ENCODE peak calls at places on chromosomes 1 and 21, in ten cellular contexts. One of them, this sample, is unnamed.

GRCh38 chr21:17538576-17538975 is 25.7 kb downstream of the CXADR start:
- DNase-seq in heart left ventricle: no peak
- DNase-seq in A549: no peak
- DNase-seq in psoas muscle: no peak
- DNase-seq in PC-3: no peak
- DNase-seq in tibial nerve: no peak
- DNase-seq in pancreas: no peak
- DNase-seq in lower lobe of right lung: no peak
- DNase-seq in Panc1: no peak
- DNase-seq in fibroblast of lung: no peak
- DNase-seq in this sample: no peak

GRCh38 chr1:54016343-54017282 is 1.4 kb downstream of the LDLRAD1 start:
- DNase-seq in tibial nerve: no peak
- DNase-seq in fibroblast of lung: peak; percentile 39
- DNase-seq in Panc1: peak; percentile 53
- DNase-seq in PC-3: peak; percentile 92
- DNase-seq in pancreas: no peak
- DNase-seq in heart left ventricle: no peak
- DNase-seq in psoas muscle: no peak
- DNase-seq in lower lobe of right lung: peak; percentile 59
- DNase-seq in A549: peak; percentile 63
- DNase-seq in this sample: peak; percentile 74

GRCh38 chr1:10724948-10725852 is 71.2 kb downstream of the CASZ1 start:
- DNase-seq in PC-3: peak; percentile 25
- DNase-seq in A549: no peak
- DNase-seq in tibial nerve: no peak
- DNase-seq in heart left ventricle: peak; percentile 84
- DNase-seq in fibroblast of lung: peak; percentile 40
- DNase-seq in lower lobe of right lung: peak; percentile 80
- DNase-seq in Panc1: no peak
- DNase-seq in pancreas: peak; percentile 91
- DNase-seq in psoas muscle: peak; percentile 83
- DNase-seq in this sample: peak; percentile 47

GRCh38 chr1:32539584-32540571 is 651 bp downstream of the ZBTB8A start:
- DNase-seq in heart left ventricle: peak; percentile 36
- DNase-seq in fibroblast of lung: peak; percentile 43
- DNase-seq in PC-3: peak; percentile 50
- DNase-seq in psoas muscle: peak; percentile 29
- DNase-seq in tibial nerve: no peak
- DNase-seq in A549: peak; percentile 37
- DNase-seq in pancreas: peak; percentile 57
- DNase-seq in lower lobe of right lung: peak; percentile 53
- DNase-seq in Panc1: no peak
- DNase-seq in this sample: no peak

GRCh38 chr1:152497273-152497672 is 13.3 kb upstream of the LCE5A start:
- DNase-seq in psoas muscle: no peak
- DNase-seq in fibroblast of lung: no peak
- DNase-seq in Panc1: no peak
- DNase-seq in lower lobe of right lung: no peak
- DNase-seq in PC-3: peak; percentile 50
- DNase-seq in A549: peak; percentile 71
- DNase-seq in tibial nerve: no peak
- DNase-seq in pancreas: no peak
- DNase-seq in heart left ventricle: no peak
- DNase-seq in this sample: no peak

GRCh38 chr21:33976082-33976979 is 60.7 kb upstream of the ATP5PO start:
- DNase-seq in pancreas: no peak
- DNase-seq in PC-3: peak; percentile 98
- DNase-seq in lower lobe of right lung: no peak
- DNase-seq in psoas muscle: peak; percentile 33
- DNase-seq in tibial nerve: no peak
- DNase-seq in fibroblast of lung: peak; percentile 90
- DNase-seq in A549: peak; percentile 67
- DNase-seq in Panc1: peak; percentile 76
- DNase-seq in heart left ventricle: peak; percentile 63
- DNase-seq in this sample: no peak

GRCh38 chr1:191255354-191256057 is 777.8 kb upstream of the BRINP3 start:
- DNase-seq in Panc1: no peak
- DNase-seq in heart left ventricle: no peak
- DNase-seq in lower lobe of right lung: no peak
- DNase-seq in tibial nerve: no peak
- DNase-seq in pancreas: no peak
- DNase-seq in psoas muscle: no peak
- DNase-seq in PC-3: no peak
- DNase-seq in A549: no peak
- DNase-seq in fibroblast of lung: no peak
- DNase-seq in this sample: no peak

GRCh38 chr1:9413877-9414213 is 121.2 kb downstream of the SPSB1 start:
- DNase-seq in fibroblast of lung: no peak
- DNase-seq in A549: no peak
- DNase-seq in lower lobe of right lung: no peak
- DNase-seq in psoas muscle: no peak
- DNase-seq in tibial nerve: peak; percentile 60
- DNase-seq in PC-3: no peak
- DNase-seq in heart left ventricle: peak; percentile 52
- DNase-seq in Panc1: no peak
- DNase-seq in pancreas: no peak
- DNase-seq in this sample: no peak

GRCh38 chr1:200336111-200336845 is 73.6 kb downstream of the ZNF281 start:
- DNase-seq in lower lobe of right lung: no peak
- DNase-seq in A549: peak; percentile 70
- DNase-seq in pancreas: no peak
- DNase-seq in psoas muscle: no peak
- DNase-seq in fibroblast of lung: no peak
- DNase-seq in PC-3: peak; percentile 98
- DNase-seq in tibial nerve: no peak
- DNase-seq in Panc1: peak; percentile 57
- DNase-seq in heart left ventricle: no peak
- DNase-seq in this sample: no peak

GRCh38 chr1:204853446-204853845 is 17.2 kb upstream of the NFASC start:
- DNase-seq in tibial nerve: no peak
- DNase-seq in Panc1: no peak
- DNase-seq in fibroblast of lung: no peak
- DNase-seq in PC-3: no peak
- DNase-seq in pancreas: no peak
- DNase-seq in psoas muscle: no peak
- DNase-seq in heart left ventricle: no peak
- DNase-seq in lower lobe of right lung: no peak
- DNase-seq in A549: no peak
- DNase-seq in this sample: no peak

GRCh38 chr1:209190591-209191241 is 392.8 kb upstream of the CAMK1G start:
- DNase-seq in heart left ventricle: no peak
- DNase-seq in fibroblast of lung: peak; percentile 48
- DNase-seq in lower lobe of right lung: peak; percentile 59
- DNase-seq in A549: peak; percentile 46
- DNase-seq in Panc1: peak; percentile 17
- DNase-seq in PC-3: peak; percentile 86
- DNase-seq in tibial nerve: no peak
- DNase-seq in pancreas: peak; percentile 74
- DNase-seq in psoas muscle: no peak
- DNase-seq in this sample: no peak

GRCh38 chr1:203271962-203272632 is 33.2 kb upstream of the BTG2 start:
- DNase-seq in Panc1: no peak
- DNase-seq in pancreas: no peak
- DNase-seq in heart left ventricle: no peak
- DNase-seq in PC-3: no peak
- DNase-seq in tibial nerve: no peak
- DNase-seq in A549: no peak
- DNase-seq in lower lobe of right lung: no peak
- DNase-seq in fibroblast of lung: no peak
- DNase-seq in psoas muscle: no peak
- DNase-seq in this sample: no peak

GRCh38 chr1:41314376-41314775 is 46.9 kb upstream of the FOXO6 start:
- DNase-seq in Panc1: no peak
- DNase-seq in pancreas: no peak
- DNase-seq in psoas muscle: no peak
- DNase-seq in tibial nerve: no peak
- DNase-seq in A549: no peak
- DNase-seq in fibroblast of lung: no peak
- DNase-seq in PC-3: no peak
- DNase-seq in lower lobe of right lung: no peak
- DNase-seq in heart left ventricle: no peak
- DNase-seq in this sample: no peak

GRCh38 chr1:91897016-91897415 is 11.1 kb upstream of the TGFBR3 start:
- DNase-seq in pancreas: no peak
- DNase-seq in tibial nerve: no peak
- DNase-seq in fibroblast of lung: no peak
- DNase-seq in A549: no peak
- DNase-seq in lower lobe of right lung: no peak
- DNase-seq in Panc1: no peak
- DNase-seq in heart left ventricle: no peak
- DNase-seq in psoas muscle: no peak
- DNase-seq in PC-3: no peak
- DNase-seq in this sample: no peak
- TF ChIP-seq CTCF in pancreas: no peak
- TF ChIP-seq CTCF in tibial nerve: no peak
- TF ChIP-seq CTCF in fibroblast of lung: no peak
- TF ChIP-seq CTCF in A549: no peak
- TF ChIP-seq CTCF in lower lobe of right lung: no peak
- TF ChIP-seq CTCF in Panc1: no peak
- TF ChIP-seq CTCF in heart left ventricle: no peak
- TF ChIP-seq CTCF in psoas muscle: no peak
- TF ChIP-seq CTCF in PC-3: no peak
- TF ChIP-seq CTCF in this sample: no peak

GRCh38 chr1:93595749-93596148 is 85.9 kb downstream of the BCAR3 start:
- DNase-seq in heart left ventricle: no peak
- DNase-seq in pancreas: no peak
- DNase-seq in tibial nerve: no peak
- DNase-seq in A549: no peak
- DNase-seq in Panc1: no peak
- DNase-seq in PC-3: no peak
- DNase-seq in lower lobe of right lung: no peak
- DNase-seq in fibroblast of lung: no peak
- DNase-seq in psoas muscle: no peak
- DNase-seq in this sample: no peak
- H3K4me1 ChIP-seq in heart left ventricle: peaks cover 31% of the 10 kb centered on the region
- H3K4me1 ChIP-seq in pancreas: peaks cover 31% of the 10 kb centered on the region
- H3K4me1 ChIP-seq in tibial nerve: peaks cover 15% of the 10 kb centered on the region
- H3K4me1 ChIP-seq in A549: peaks cover 92% of the 10 kb centered on the region
- H3K4me1 ChIP-seq in Panc1: peaks cover 8% of the 10 kb centered on the region
- H3K4me1 ChIP-seq in PC-3: peaks cover 16% of the 10 kb centered on the region
- H3K4me1 ChIP-seq in lower lobe of right lung: peaks cover 33% of the 10 kb centered on the region
- H3K4me1 ChIP-seq in fibroblast of lung: peaks cover 15% of the 10 kb centered on the region
- H3K4me1 ChIP-seq in psoas muscle: peaks cover 93% of the 10 kb centered on the region
- H3K4me1 ChIP-seq in this sample: peaks cover 7% of the 10 kb centered on the region

GRCh38 chr1:24323281-24323680 is 4.1 kb downstream of the GRHL3 start:
- DNase-seq in pancreas: no peak
- DNase-seq in lower lobe of right lung: no peak
- DNase-seq in tibial nerve: no peak
- DNase-seq in fibroblast of lung: no peak
- DNase-seq in heart left ventricle: no peak
- DNase-seq in Panc1: no peak
- DNase-seq in PC-3: peak; percentile 45
- DNase-seq in psoas muscle: no peak
- DNase-seq in A549: no peak
- DNase-seq in this sample: no peak

GRCh38 chr1:24327886-24328285 is 8.7 kb downstream of the GRHL3 start:
- DNase-seq in heart left ventricle: no peak
- DNase-seq in psoas muscle: no peak
- DNase-seq in PC-3: no peak
- DNase-seq in Panc1: no peak
- DNase-seq in fibroblast of lung: no peak
- DNase-seq in lower lobe of right lung: no peak
- DNase-seq in A549: no peak
- DNase-seq in pancreas: no peak
- DNase-seq in tibial nerve: no peak
- DNase-seq in this sample: no peak

GRCh38 chr1:24324903-24325302 is 5.7 kb downstream of the GRHL3 start:
- DNase-seq in fibroblast of lung: no peak
- DNase-seq in tibial nerve: no peak
- DNase-seq in heart left ventricle: no peak
- DNase-seq in A549: no peak
- DNase-seq in psoas muscle: no peak
- DNase-seq in pancreas: no peak
- DNase-seq in Panc1: no peak
- DNase-seq in PC-3: no peak
- DNase-seq in lower lobe of right lung: no peak
- DNase-seq in this sample: no peak

GRCh38 chr1:24322636-24323177 is 3.5 kb downstream of the GRHL3 start:
- DNase-seq in fibroblast of lung: peak; percentile 23
- DNase-seq in pancreas: no peak
- DNase-seq in A549: no peak
- DNase-seq in heart left ventricle: no peak
- DNase-seq in tibial nerve: no peak
- DNase-seq in Panc1: no peak
- DNase-seq in psoas muscle: no peak
- DNase-seq in lower lobe of right lung: no peak
- DNase-seq in PC-3: no peak
- DNase-seq in this sample: no peak

DNA sequence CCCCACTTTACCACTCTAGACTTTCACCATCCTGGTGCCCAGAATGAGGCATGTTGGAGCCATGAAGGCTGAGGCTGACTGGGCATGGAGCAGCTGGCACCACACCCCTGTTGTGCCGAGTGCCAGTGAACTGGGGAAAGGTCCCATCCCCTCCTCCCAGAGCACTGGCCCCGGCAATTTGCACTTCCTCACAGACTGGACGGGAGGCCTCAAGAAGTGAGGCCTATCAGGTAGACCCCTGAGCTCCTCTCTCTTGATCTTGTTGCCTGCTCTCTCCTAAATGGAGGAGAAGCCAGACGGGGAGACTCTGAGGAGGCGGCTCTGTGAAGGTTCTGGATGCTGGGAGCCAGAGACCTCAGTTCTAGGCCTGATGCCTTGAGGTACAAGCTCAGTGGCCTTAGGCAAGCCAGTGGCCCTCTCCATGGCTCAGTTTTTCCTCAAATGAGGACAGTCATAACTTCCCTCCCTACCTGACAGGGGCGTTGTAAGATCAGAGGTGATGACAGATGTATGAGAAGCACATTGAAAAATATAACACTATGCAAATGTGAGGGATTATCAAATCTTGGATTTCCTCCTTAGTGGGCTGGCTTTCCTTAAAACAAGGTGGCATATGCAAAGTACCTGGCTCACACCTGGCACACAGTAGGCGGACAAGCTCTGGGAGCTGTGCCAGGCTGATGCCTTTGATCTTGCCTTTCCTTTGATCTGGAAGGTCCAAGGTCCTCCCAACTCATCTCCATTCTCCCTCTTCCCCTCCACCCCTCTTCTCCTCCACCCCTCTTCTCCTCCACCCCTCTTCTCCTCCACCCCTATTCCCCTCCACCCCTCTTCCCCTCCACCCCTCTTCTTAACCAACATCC is 6.7 kb downstream of the GRHL3 start:
- DNase-seq in PC-3: no peak
- DNase-seq in tibial nerve: no peak
- DNase-seq in heart left ventricle: no peak
- DNase-seq in psoas muscle: no peak
- DNase-seq in Panc1: no peak
- DNase-seq in fibroblast of lung: no peak
- DNase-seq in lower lobe of right lung: no peak
- DNase-seq in pancreas: no peak
- DNase-seq in A549: no peak
- DNase-seq in this sample: no peak
- TF ChIP-seq CTCF in PC-3: no peak
- TF ChIP-seq CTCF in tibial nerve: no peak
- TF ChIP-seq CTCF in heart left ventricle: no peak
- TF ChIP-seq CTCF in psoas muscle: no peak
- TF ChIP-seq CTCF in Panc1: no peak
- TF ChIP-seq CTCF in fibroblast of lung: no peak
- TF ChIP-seq CTCF in lower lobe of right lung: no peak
- TF ChIP-seq CTCF in pancreas: no peak
- TF ChIP-seq CTCF in A549: no peak
- TF ChIP-seq CTCF in this sample: no peak

GRCh38 chr1:5222626-5223025 is 568.2 kb downstream of the AJAP1 start:
- DNase-seq in psoas muscle: no peak
- DNase-seq in lower lobe of right lung: no peak
- DNase-seq in pancreas: no peak
- DNase-seq in heart left ventricle: no peak
- DNase-seq in tibial nerve: no peak
- DNase-seq in fibroblast of lung: no peak
- DNase-seq in A549: no peak
- DNase-seq in Panc1: no peak
- DNase-seq in PC-3: no peak
- DNase-seq in this sample: no peak
- H3K4me1 ChIP-seq in psoas muscle: no peaks in the 10 kb centered on the region
- H3K4me1 ChIP-seq in lower lobe of right lung: no peaks in the 10 kb centered on the region
- H3K4me1 ChIP-seq in pancreas: no peaks in the 10 kb centered on the region
- H3K4me1 ChIP-seq in heart left ventricle: no peaks in the 10 kb centered on the region
- H3K4me1 ChIP-seq in tibial nerve: no peaks in the 10 kb centered on the region
- H3K4me1 ChIP-seq in fibroblast of lung: no peaks in the 10 kb centered on the region
- H3K4me1 ChIP-seq in A549: no peaks in the 10 kb centered on the region
- H3K4me1 ChIP-seq in Panc1: no peaks in the 10 kb centered on the region
- H3K4me1 ChIP-seq in PC-3: no peaks in the 10 kb centered on the region
- H3K4me1 ChIP-seq in this sample: no peaks in the 10 kb centered on the region